ENCODE peak calls at places on chromosomes 6 and 20, in four cellular contexts. F is neural progenitor cell, N is H9, Y is mammary epithelial cell. I is an unnamed sample. For H3K4me1, the result is how much of the 10 kb centered on the place peaks cover.

GRCh38 chr6:130033999-130034814 is 15.8 kb downstream of the L3MBTL3 start:
- DNase-seq in N (no peak), F (no peak), Y (peak), I (no peak)

GRCh38 chr6:34575326-34575725 is 19.2 kb upstream of the SPDEF start:
- DNase-seq in F (no peak), N (peak), Y (no peak), I (peak)

GRCh38 chr20:12391099-12391498 is 473.4 kb downstream of the BTBD3 start:
- DNase-seq in F (no peak), N (no peak), Y (no peak), I (no peak)

GRCh38 chr6:158910484-158911075 is 89.4 kb downstream of the RSPH3 start:
- DNase-seq in Y (peak), F (peak), N (peak), I (peak)

GRCh38 chr6:99282479-99283062 is 66.9 kb downstream of the FAXC start:
- DNase-seq in F (peak), N (no peak), Y (peak), I (no peak)

GRCh38 chr20:41336711-41337492 is 3.7 kb upstream of the LPIN3 start:
- DNase-seq in F (no peak), Y (no peak), N (no peak), I (no peak)

GRCh38 chr6:21357262-21357661 is 236.3 kb upstream of the SOX4 start:
- DNase-seq in N (no peak), F (no peak), Y (no peak), I (no peak)

GRCh38 chr6:129133770-129134192 is 250.8 kb downstream of the LAMA2 start:
- DNase-seq in N (no peak), F (no peak), Y (no peak), I (no peak)

GRCh38 chr20:50675671-50676376 is 15.5 kb downstream of the RIPOR3 start:
- DNase-seq in Y (no peak), N (no peak), F (no peak), I (no peak)

GRCh38 chr6:73050706-73051105 is 174.6 kb downstream of the KHDC1L start:
- DNase-seq in F (no peak), Y (no peak), N (no peak), I (no peak)

GRCh38 chr20:17806739-17807441 is 107.1 kb downstream of the BANF2 start:
- DNase-seq in F (no peak), N (peak), Y (no peak), I (peak)

GRCh38 chr6:147615659-147616456 is 107.4 kb downstream of the SAMD5 start:
- DNase-seq in F (no peak), Y (no peak), N (no peak), I (no peak)

GRCh38 chr6:159969921-159970320 is 1.0 kb downstream of the IGF2R start:
- DNase-seq in N (no peak), Y (peak), F (peak), I (peak)

GRCh38 chr6:30156262-30156599 is 4.8 kb downstream of the TRIM10 start:
- DNase-seq in Y (peak), N (no peak), F (no peak), I (no peak)

GRCh38 chr20:50618537-50618936 is 72.8 kb downstream of the RIPOR3 start:
- DNase-seq in F (no peak), Y (no peak), N (no peak), I (no peak)

GRCh38 chr6:42820509-42821340 is 38.9 kb downstream of the BICRAL start:
- DNase-seq in Y (no peak), N (no peak), F (no peak), I (no peak)

GRCh38 chr6:88670369-88670768 is 293.0 kb downstream of the RNGTT start:
- DNase-seq in F (no peak), N (no peak), Y (no peak), I (no peak)

DNA sequence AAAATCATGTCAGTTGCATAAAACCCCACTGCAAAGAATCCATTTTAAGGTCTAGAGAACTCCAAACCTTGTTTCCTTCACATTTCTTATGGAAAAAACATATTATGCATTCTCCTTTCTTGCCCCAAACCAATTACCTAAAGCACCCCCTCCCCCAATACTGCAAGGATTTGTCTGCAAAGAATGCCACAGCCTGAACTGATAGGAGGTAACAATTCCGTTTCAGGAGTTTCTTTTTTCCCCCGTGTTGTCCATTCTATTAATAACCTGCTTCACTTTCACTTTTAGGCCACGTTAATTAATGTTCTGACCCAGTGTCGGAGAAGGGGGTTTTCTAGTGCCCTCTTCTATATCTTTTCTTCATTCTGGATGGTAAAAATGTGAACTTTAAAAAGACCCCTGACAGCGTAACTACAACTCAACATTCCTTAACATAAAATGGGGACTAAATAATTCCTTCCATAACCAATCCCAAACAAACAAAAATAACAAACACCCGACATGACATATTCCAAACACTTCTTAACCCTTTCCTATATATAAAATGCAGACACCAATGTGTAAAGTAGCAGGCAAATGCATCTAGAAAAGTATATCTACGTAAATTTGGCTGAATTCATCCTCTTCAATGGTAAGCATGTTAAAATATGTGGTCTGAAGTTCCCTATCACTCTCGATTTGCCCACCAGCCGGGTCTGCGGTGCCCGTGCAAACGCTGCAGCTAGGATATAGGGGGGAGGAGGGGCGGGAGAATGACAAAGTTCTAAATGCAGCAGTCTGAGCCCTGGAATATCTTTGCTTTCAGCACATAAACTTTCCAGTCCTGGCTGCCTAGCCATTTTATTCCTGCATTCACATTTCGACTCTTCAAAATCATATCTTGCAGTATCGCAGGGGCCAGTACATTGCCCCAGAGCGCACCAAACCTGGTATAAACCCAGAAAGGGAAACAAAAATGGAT is 978 bp downstream of the NRN1 start:
- DNase-seq in F (peak), Y (no peak), N (no peak), I (peak)
- H3K9ac ChIP-seq in F (no peak), Y (no peak), N (no peak), I (no peak)

GRCh38 chr6:163711615-163712568 is 297.4 kb downstream of the QKI start:
- DNase-seq in N (peak), Y (no peak), F (no peak), I (peak)
- H3K4me1 ChIP-seq in N (under half), Y (under half), F (under half), I (under half)

GRCh38 chr20:19288636-19289035 is 76.2 kb downstream of the SLC24A3 start:
- DNase-seq in F (no peak), N (no peak), Y (no peak), I (no peak)
- H3K27ac ChIP-seq in F (no peak), N (no peak), Y (no peak), I (no peak)

GRCh38 chr6:113343940-113344339 is 513.2 kb upstream of the MARCKS start:
- DNase-seq in Y (no peak), N (no peak), F (no peak), I (no peak)

GRCh38 chr6:113339173-113339572 is 518.0 kb upstream of the MARCKS start:
- DNase-seq in F (peak), Y (no peak), N (no peak), I (no peak)

GRCh38 chr6:113344969-113345368 is 512.2 kb upstream of the MARCKS start:
- DNase-seq in N (no peak), F (no peak), Y (peak), I (no peak)

GRCh38 chr6:113338610-113339009 is 518.5 kb upstream of the MARCKS start:
- DNase-seq in F (no peak), N (no peak), Y (no peak), I (no peak)

DNA sequence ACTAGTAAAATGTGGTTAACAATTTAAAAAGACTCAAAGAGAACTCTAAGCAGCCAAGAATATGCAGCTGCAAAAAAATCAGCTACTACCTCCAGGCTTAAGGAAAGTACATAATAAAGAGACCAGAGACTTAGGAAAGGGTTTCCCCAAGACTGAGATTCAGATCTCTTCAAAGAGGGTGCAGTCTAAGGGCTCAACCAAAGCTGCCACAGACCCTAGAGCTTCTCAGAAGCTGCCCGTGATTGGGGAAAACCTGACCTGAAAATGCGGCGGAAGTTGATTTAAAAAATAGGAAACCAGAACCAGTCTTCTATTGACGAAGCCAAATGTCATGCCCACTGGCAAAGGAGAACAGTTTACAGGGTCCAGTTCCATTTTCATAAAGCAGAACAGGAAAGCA is 516.8 kb upstream of the MARCKS start:
- DNase-seq in N (no peak), F (no peak), Y (no peak), I (no peak)
- H3K9ac ChIP-seq in N (no peak), F (no peak), Y (no peak), I (no peak)

DNA sequence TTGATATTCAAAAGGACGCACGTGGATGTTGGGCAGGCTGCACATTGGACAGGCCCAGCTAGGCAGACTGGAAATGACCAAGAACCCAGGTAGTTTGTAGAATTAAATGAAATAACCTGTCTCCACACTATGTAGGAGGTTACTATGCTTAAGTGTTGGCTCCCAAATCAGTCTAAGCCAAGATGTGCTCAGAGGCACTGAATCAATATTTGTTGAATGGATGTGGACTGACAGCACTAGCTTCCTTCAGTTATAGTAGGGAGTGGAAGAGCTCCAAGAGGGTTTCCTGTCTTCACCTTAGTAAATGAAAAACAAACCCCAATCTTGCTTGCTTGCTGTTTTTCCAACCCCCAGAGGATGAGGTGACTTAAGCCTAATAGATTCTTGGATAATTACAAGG is 180.5 kb downstream of the JARID2 start:
- DNase-seq in N (no peak), F (no peak), Y (no peak), I (peak)
- H3K4me1 ChIP-seq in N (under half), F (under half), Y (under half), I (under half)

DNA sequence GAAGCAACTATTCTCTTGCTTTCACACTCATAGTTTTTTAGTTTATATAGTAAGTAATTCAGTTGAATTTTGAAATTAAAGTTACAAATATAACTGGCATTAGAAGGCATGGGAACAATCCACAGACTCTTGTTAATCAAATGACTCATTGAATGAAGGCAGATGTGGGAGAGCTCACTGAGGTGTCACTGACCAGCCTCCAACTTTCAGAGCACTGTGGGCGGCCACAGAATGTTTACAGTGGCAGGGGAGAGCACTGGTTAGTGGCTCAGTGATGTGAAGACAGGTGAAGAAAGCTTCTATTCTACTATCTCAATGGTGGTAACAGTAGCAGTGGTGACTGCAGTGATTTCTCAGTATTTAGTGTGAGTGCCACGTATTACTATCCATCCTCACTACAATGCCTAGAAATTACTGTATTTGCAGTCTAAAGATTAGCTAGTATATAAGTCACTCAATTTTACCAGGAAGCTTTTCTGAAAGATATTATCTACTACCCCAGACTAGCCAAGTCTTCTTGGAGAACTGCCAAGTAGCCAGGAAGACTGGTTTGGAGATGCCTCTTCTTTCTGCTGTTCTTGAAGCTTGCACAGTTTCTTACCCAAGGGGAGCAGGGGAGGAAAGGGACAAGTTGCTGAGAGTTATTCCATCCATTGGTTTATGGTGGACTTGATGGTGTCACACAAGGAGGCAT is 231.4 kb downstream of the ANKRD60 start:
- DNase-seq in Y (peak), N (no peak), F (no peak), I (no peak)
- H3K27ac ChIP-seq in Y (no peak), N (no peak), F (no peak), I (no peak)

GRCh38 chr6:13923527-13924145 is 1.1 kb upstream of the RNF182 start:
- DNase-seq in N (no peak), F (no peak), Y (no peak), I (no peak)

GRCh38 chr6:13924949-13925881 is at the start of gene RNF182:
- DNase-seq in Y (no peak), F (peak), N (no peak), I (peak)

GRCh38 chr6:13926378-13926777 is 1.6 kb downstream of the RNF182 start:
- DNase-seq in N (no peak), Y (no peak), F (no peak), I (no peak)

GRCh38 chr6:13922750-13923149 is 2.0 kb upstream of the RNF182 start:
- DNase-seq in F (no peak), N (no peak), Y (no peak), I (no peak)

GRCh38 chr6:13924146-13924948 is 405 bp upstream of the RNF182 start:
- DNase-seq in N (peak), F (peak), Y (no peak), I (peak)
- H3K9ac ChIP-seq in N (peak), F (no peak), Y (no peak), I (peak)

GRCh38 chr6:150755042-150755441 is 110.5 kb upstream of the MTHFD1L start:
- DNase-seq in Y (no peak), N (no peak), F (no peak), I (no peak)

GRCh38 chr6:150756170-150756569 is 109.3 kb upstream of the MTHFD1L start:
- DNase-seq in N (no peak), Y (no peak), F (no peak), I (no peak)

GRCh38 chr6:150753404-150754184 is 111.9 kb upstream of the MTHFD1L start:
- DNase-seq in N (peak), F (peak), Y (no peak), I (peak)

GRCh38 chr6:150752409-150752808 is 113.1 kb upstream of the MTHFD1L start:
- DNase-seq in N (no peak), Y (peak), F (no peak), I (no peak)

DNA sequence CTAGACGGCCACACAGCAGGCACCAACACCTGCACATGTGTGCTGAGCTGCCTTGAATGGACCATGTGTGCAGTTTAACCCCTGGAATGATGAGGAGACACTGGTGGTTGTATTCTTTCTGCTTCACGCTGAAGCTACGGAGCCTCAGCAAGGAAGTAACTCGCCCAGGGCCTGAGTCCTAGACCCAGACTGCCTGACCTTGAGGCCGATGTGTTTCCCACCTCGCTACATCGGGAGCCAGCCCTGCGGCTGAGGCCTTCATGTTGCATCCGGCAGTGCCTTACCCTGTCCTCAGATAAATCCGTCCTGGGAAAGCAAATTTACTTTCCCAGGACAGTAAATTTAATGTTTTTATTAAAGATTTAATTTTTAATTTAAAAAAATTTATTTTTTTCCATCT is 110.0 kb upstream of the MTHFD1L start:
- DNase-seq in Y (no peak), N (no peak), F (no peak), I (no peak)
- H3K4me1 ChIP-seq in Y (under half), N (under half), F (under half), I (under half)

DNA sequence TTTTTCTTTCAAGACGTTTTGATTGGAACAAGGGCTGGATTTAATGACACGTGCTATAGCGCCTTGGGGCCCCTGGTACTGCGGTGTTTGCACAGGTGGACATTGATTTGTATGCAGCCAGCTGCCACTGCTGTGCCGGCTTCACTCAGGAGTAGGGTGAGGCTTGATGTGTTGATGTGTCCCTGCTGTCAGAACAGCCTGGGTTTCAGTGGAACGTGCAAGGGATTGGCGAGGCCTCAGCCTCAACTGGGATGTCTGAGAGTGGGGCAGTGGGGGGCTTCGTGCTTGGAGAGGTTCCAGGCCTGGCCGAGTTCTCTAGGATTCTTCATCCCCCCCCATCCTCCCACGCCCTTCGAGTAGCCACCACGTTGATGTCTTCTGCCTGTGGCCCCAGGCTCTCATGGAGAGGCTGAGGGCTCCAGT is 23.0 kb downstream of the PYGB start:
- DNase-seq in Y (no peak), N (peak), F (no peak), I (no peak)
- H3K27ac ChIP-seq in Y (no peak), N (no peak), F (no peak), I (no peak)

I was measured in endodermal cell.